ENCODE peak calls at places on chromosome 3, in four cellular contexts. C is CD4-positive, alpha-beta T cell; F is aorta; J is dorsolateral prefrontal cortex. T is an unnamed sample.

GRCh38 chr3:124496066-124496465 is 234.2 kb upstream of the UMPS start:
- DNase-seq in C (no peak), F (no peak), J (no peak), T (no peak)

GRCh38 chr3:37871858-37872257 is 10.2 kb downstream of the CTDSPL start:
- DNase-seq in C (no peak), F (no peak), J (no peak), T (no peak)

GRCh38 chr3:157355276-157355675 is 81.4 kb upstream of the PTX3 start:
- DNase-seq in C (no peak), F (no peak), J (no peak), T (no peak)

GRCh38 chr3:119360736-119361462 is 66.7 kb downstream of the ARHGAP31 start:
- DNase-seq in C (no peak), F (no peak), J (no peak), T (no peak)

GRCh38 chr3:94285874-94286273 is 223.0 kb downstream of the NSUN3 start:
- DNase-seq in C (no peak), F (no peak), J (no peak), T (no peak)

GRCh38 chr3:136067211-136067610 is 101.7 kb downstream of the PPP2R3A start:
- DNase-seq in C (no peak), F (no peak), J (no peak), T (no peak)

GRCh38 chr3:31862861-31863260 is 118.2 kb downstream of the OSBPL10 start:
- DNase-seq in C (no peak), F (no peak), J (no peak), T (no peak)

GRCh38 chr3:52534281-52535183 is 875 bp upstream of the NT5DC2 start:
- DNase-seq in C (no peak), F (peak), J (no peak), T (peak)

GRCh38 chr3:120100711-120101110 is 6.5 kb upstream of the GSK3B start:
- DNase-seq in C (no peak), F (no peak), J (no peak), T (no peak)

GRCh38 chr3:4218426-4219226 is 84.5 kb upstream of the SETMAR start:
- DNase-seq in C (no peak), F (no peak), J (peak), T (no peak)

GRCh38 chr3:101944308-101944707 is 95.0 kb downstream of the NFKBIZ start:
- DNase-seq in C (no peak), F (no peak), J (no peak), T (no peak)

GRCh38 chr3:170536712-170537111 is 49.2 kb downstream of the SLC7A14 start:
- DNase-seq in C (no peak), F (no peak), J (no peak), T (no peak)

GRCh38 chr3:170534232-170534631 is 51.6 kb downstream of the SLC7A14 start:
- DNase-seq in C (no peak), F (no peak), J (no peak), T (no peak)

GRCh38 chr3:170542704-170543103 is 43.2 kb downstream of the SLC7A14 start:
- DNase-seq in C (no peak), F (no peak), J (no peak), T (no peak)

GRCh38 chr3:170539886-170540285 is 46.0 kb downstream of the SLC7A14 start:
- DNase-seq in C (no peak), F (no peak), J (no peak), T (no peak)
- H3K27ac ChIP-seq in C (no peak), F (no peak), J (peak), T (no peak)

DNA sequence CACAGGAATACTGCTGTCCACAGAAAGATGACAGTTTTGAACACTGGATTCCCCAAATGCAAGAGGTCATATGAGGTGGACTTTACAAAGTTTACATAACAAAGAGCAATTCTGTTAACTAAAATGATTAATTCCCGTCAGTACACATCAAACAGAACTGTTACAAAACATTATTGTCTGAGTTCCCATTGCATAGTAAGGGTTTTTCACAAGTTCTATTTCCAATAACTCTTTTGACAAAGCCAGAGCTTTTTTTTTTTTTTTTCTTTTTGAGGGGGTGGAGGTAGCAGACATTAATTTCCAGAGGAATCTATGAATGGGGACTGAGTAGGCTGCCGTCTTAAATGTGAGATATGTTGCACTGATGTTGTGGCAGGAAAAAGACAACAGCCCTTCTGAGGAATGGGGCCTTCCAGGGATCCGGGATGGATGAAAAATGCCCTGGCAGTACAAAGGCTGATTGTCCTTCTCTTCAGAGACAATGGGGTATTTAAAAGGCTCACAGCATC is 178.1 kb upstream of the KBTBD8 start:
- DNase-seq in C (no peak), F (no peak), J (peak), T (no peak)
- H3K27ac ChIP-seq in C (no peak), F (no peak), J (no peak), T (no peak)

DNA sequence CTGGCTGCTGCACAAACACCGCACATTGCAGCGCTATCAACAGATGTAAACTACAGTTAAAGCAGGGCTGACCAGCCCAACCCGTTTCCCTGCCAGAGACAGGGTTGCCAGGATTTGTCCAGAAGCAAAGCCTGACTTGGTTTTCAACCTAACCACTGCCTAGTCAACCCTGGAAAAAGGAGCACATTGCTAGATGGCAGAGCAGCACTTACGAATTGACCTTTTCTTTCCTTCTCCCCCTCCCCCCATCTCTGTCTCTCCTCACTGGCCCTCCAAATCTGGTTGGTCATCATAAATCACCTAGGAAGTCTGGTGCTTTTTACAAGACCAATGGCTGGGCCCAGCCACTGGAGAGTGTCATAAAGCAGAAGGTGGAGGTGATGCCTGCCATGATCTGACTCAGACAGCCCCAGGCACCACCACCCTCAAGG is 51.3 kb downstream of the ABCC5 start:
- DNase-seq in C (no peak), F (no peak), J (no peak), T (no peak)
- H3K27ac ChIP-seq in C (no peak), F (no peak), J (no peak), T (no peak)

GRCh38 chr3:147906275-147906674 is 497.1 kb downstream of the ZIC1 start:
- DNase-seq in C (no peak), F (no peak), J (no peak), T (no peak)
- H3K27ac ChIP-seq in C (no peak), F (no peak), J (no peak), T (no peak)

DNA sequence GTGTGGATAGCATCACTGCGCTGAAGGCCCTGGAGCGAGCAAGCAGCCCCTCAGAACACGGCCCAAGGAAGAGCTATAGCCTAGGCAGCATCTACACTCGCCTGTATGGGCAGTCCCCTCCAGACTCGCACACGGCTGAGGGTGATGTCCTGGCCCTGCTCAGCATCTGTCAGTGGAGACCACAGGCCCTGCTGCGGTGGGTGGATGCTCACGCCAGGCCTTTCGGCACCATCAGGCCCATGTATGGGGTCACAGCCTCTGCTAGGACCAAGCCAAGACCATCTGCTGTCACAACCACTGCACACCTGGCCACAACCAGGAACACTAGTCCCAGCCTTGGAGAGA is 20.5 kb downstream of the ATRIP start:
- DNase-seq in C (no peak), F (no peak), J (no peak), T (no peak)
- H3K27ac ChIP-seq in C (peak), F (peak), J (peak), T (peak)

T was measured in suprapubic skin.